ENCODE peak calls at places on chromosomes 3 and 15, in four cellular contexts. Y, P, W and K are unnamed samples. For H3K9me3, the result is how much of the 10 kb centered on the place peaks cover.

GRCh38 chr3:30804983-30805382 is 89.5 kb downstream of the GADL1 start:
- DNase-seq in W (no peak), Y (no peak), P (no peak), K (no peak)

GRCh38 chr3:126654571-126655393 is at the start of gene TXNRD3:
- DNase-seq in P (peak), Y (peak), W (peak), K (peak)

GRCh38 chr3:50807266-50807665 is 132.5 kb downstream of the DOCK3 start:
- DNase-seq in P (no peak), W (no peak), Y (no peak), K (no peak)

GRCh38 chr15:38414351-38414750 is 39.6 kb upstream of the FAM98B start:
- DNase-seq in W (peak), P (peak), Y (peak), K (no peak)

GRCh38 chr3:183142199-183142598 is 20.3 kb downstream of the LAMP3 start:
- DNase-seq in P (no peak), Y (no peak), W (no peak), K (no peak)

GRCh38 chr15:67859331-67859946 is 19.6 kb upstream of the RNU6-1 start:
- DNase-seq in Y (no peak), W (no peak), P (no peak), K (no peak)

GRCh38 chr15:67185051-67185450 is 69.4 kb downstream of the AAGAB start:
- DNase-seq in Y (no peak), P (no peak), W (peak), K (no peak)

GRCh38 chr15:92819312-92820232 is 80.6 kb upstream of the CHD2 start:
- DNase-seq in W (no peak), P (no peak), Y (peak), K (no peak)

GRCh38 chr15:74156678-74157411 is 16.7 kb upstream of the ISLR start:
- DNase-seq in W (peak), P (no peak), Y (no peak), K (no peak)

GRCh38 chr3:149706905-149707304 is 45.4 kb downstream of the COMMD2 start:
- DNase-seq in P (no peak), W (no peak), Y (no peak), K (no peak)

GRCh38 chr3:108305484-108306172 is 9.3 kb downstream of the HHLA2 start:
- DNase-seq in Y (no peak), P (no peak), W (no peak), K (no peak)

GRCh38 chr15:65916664-65917406 is 47.5 kb downstream of the RAB11A start:
- DNase-seq in W (peak), Y (peak), P (peak), K (peak)

GRCh38 chr15:38696120-38696727 is 131.6 kb upstream of the RASGRP1 start:
- DNase-seq in Y (peak), P (no peak), W (no peak), K (peak)

GRCh38 chr3:141065841-141066592 is 14.9 kb downstream of the SPSB4 start:
- DNase-seq in Y (peak), P (no peak), W (no peak), K (no peak)

GRCh38 chr3:158094235-158094916 is 11.8 kb downstream of the SHOX2 start:
- DNase-seq in P (no peak), Y (no peak), W (no peak), K (peak)

GRCh38 chr3:195754141-195754540 is 33.4 kb downstream of the MUC20 start:
- DNase-seq in Y (peak), W (no peak), P (no peak), K (peak)

GRCh38 chr15:51093865-51094605 is 671 bp downstream of the TNFAIP8L3 start:
- DNase-seq in Y (peak), P (no peak), W (peak), K (peak)

GRCh38 chr3:49867871-49868321 is 1.8 kb downstream of the CAMKV start:
- DNase-seq in Y (peak), W (no peak), P (peak), K (no peak)

GRCh38 chr15:93152951-93153350 is 63.9 kb upstream of the RGMA start:
- DNase-seq in W (peak), P (no peak), Y (no peak), K (no peak)

GRCh38 chr3:156670652-156671051 is 3.7 kb upstream of the TIPARP start:
- DNase-seq in W (no peak), Y (no peak), P (no peak), K (no peak)

GRCh38 chr3:133487204-133487603 is 86.3 kb upstream of the CDV3 start:
- DNase-seq in P (no peak), Y (no peak), W (no peak), K (no peak)

GRCh38 chr3:195895900-195896360 is 12.4 kb downstream of the TNK2 start:
- DNase-seq in W (peak), Y (peak), P (peak), K (peak)

GRCh38 chr15:63340878-63341277 is 40.8 kb downstream of the CA12 start:
- DNase-seq in P (no peak), Y (no peak), W (no peak), K (no peak)

GRCh38 chr3:66490984-66491383 is 9.8 kb downstream of the LRIG1 start:
- DNase-seq in Y (no peak), P (no peak), W (no peak), K (no peak)

GRCh38 chr15:93900476-93901400 is 330.6 kb upstream of the MCTP2 start:
- DNase-seq in Y (no peak), P (no peak), W (no peak), K (no peak)

GRCh38 chr3:31423522-31423921 is 109.2 kb upstream of the STT3B start:
- DNase-seq in W (no peak), P (no peak), Y (peak), K (no peak)

GRCh38 chr3:66598168-66598567 is 97.3 kb upstream of the LRIG1 start:
- DNase-seq in Y (no peak), W (no peak), P (no peak), K (no peak)

GRCh38 chr15:67715166-67715565 is 110.1 kb upstream of the SKOR1 start:
- DNase-seq in P (no peak), W (no peak), Y (no peak), K (no peak)

GRCh38 chr15:69346112-69346511 is 47.4 kb downstream of the PAQR5 start:
- DNase-seq in P (no peak), Y (no peak), W (no peak), K (no peak)

GRCh38 chr3:60992395-60992794 is 258.9 kb downstream of the FHIT start:
- DNase-seq in W (peak), P (no peak), Y (no peak), K (peak)

GRCh38 chr3:29140706-29141105 is 140.2 kb upstream of the RBMS3 start:
- DNase-seq in Y (no peak), P (no peak), W (no peak), K (no peak)

GRCh38 chr3:64783200-64783599 is 95.4 kb upstream of the ADAMTS9 start:
- DNase-seq in Y (no peak), P (no peak), W (no peak), K (no peak)
- H3K9me3 ChIP-seq in Y (under half), P (under half), W (under half), K (under half)

GRCh38 chr15:25249236-25250010 is 189.4 kb downstream of the UBE3A start:
- DNase-seq in W (no peak), P (no peak), Y (peak), K (peak)
- H3K9me3 ChIP-seq in W (half or more), P (under half), Y (under half), K (under half)

GRCh38 chr3:165712382-165712781 is 124.8 kb downstream of the BCHE start:
- DNase-seq in W (no peak), P (no peak), Y (no peak), K (no peak)
- H3K9me3 ChIP-seq in W (under half), P (under half), Y (under half), K (under half)

GRCh38 chr15:56228352-56228751 is 15.3 kb downstream of the RFX7 start:
- DNase-seq in P (no peak), Y (no peak), W (no peak), K (no peak)
- H3K9me3 ChIP-seq in P (under half), Y (under half), W (under half), K (under half)

GRCh38 chr3:153350420-153350819 is 188.4 kb downstream of the RAP2B start:
- DNase-seq in Y (peak), P (no peak), W (no peak), K (no peak)
- H3K9me3 ChIP-seq in Y (under half), P (under half), W (under half), K (under half)

GRCh38 chr15:25177955-25178801 is 223.4 kb downstream of the SNRPN start:
- DNase-seq in P (no peak), W (peak), Y (peak), K (peak)
- H3K9me3 ChIP-seq in P (half or more), W (half or more), Y (under half), K (under half)

DNA sequence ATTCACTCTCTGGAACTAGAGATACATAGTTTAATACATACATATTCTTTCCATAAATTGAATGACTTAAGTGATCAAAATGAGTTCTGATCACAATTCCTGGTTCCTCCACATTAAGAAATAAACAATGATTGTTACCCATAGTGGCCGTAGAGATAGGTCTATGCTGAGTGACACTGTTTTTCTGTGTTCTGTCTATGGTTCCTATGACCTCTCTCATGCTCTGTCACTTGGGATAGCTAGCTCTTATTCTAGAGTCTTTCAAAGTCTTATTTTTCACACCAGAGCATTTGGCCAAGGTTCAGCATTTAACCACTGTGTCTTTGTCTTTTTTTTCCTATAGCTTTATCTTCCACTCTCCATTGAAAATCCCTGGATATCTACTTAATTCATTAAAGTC is 132.4 kb downstream of the GOLGA6L6 start:
- DNase-seq in W (no peak), Y (no peak), P (no peak), K (no peak)
- H3K9me3 ChIP-seq in W (under half), Y (under half), P (under half), K (under half)

DNA sequence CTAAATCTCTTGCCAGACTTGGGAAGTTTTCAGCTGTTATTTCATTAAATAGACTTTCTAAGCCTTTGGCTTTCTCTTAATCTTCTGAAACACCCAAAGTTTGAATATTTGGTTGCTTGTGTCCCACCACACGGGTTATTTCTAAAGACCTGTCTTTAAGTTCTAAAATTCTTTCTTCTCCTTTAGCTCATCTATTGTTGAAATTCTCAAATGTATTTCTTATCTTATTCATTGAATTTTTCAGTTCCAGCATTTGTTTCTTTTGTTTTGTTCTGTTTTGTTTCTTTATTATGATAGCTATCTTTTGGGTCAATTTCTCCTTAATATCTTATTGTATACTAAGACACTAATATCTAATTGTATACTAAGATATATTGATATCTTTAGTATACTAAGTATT is 97.0 kb downstream of the ARRDC4 start:
- DNase-seq in P (no peak), W (no peak), Y (no peak), K (no peak)
- H3K9me3 ChIP-seq in P (under half), W (under half), Y (under half), K (under half)